ENCODE peak calls at places on chromosomes 6 and 20, in four cellular contexts. H is GM12878, D is K562, R is HepG2. T is an unnamed sample.

GRCh38 chr6:112691289-112691688 is 344.2 kb downstream of the RFPL4B start:
- DNase-seq in H (no peak), D (peak), R (no peak), T (no peak)

GRCh38 chr20:25076731-25077609 is 5.0 kb downstream of the VSX1 start:
- DNase-seq in H (no peak), D (no peak), R (peak), T (peak)

GRCh38 chr6:74581681-74582080 is 624.2 kb downstream of the COL12A1 start:
- DNase-seq in H (no peak), D (no peak), R (no peak), T (no peak)

GRCh38 chr20:20456736-20457135 is 88.8 kb downstream of the INSM1 start:
- DNase-seq in H (no peak), D (no peak), R (no peak), T (no peak)

GRCh38 chr20:44756011-44756688 is 10.5 kb downstream of the KCNK15 start:
- DNase-seq in H (no peak), D (no peak), R (no peak), T (no peak)

GRCh38 chr6:57134954-57135353 is 37.2 kb upstream of the BAG2 start:
- DNase-seq in H (no peak), D (no peak), R (no peak), T (no peak)

GRCh38 chr6:52201493-52201892 is 15.3 kb downstream of the IL17A start:
- DNase-seq in H (no peak), D (no peak), R (no peak), T (no peak)

GRCh38 chr20:18669241-18670019 is 81.6 kb downstream of the DTD1 start:
- DNase-seq in H (no peak), D (no peak), R (no peak), T (no peak)

GRCh38 chr6:64224819-64225218 is 589.2 kb downstream of the PHF3 start:
- DNase-seq in H (no peak), D (no peak), R (no peak), T (no peak)

GRCh38 chr6:39997101-39997635 is 62.9 kb upstream of the MOCS1 start:
- DNase-seq in H (no peak), D (no peak), R (no peak), T (no peak)

GRCh38 chr6:16697437-16698162 is 63.7 kb downstream of the ATXN1 start:
- DNase-seq in H (no peak), D (no peak), R (no peak), T (no peak)

GRCh38 chr20:37309290-37309689 is 19.8 kb downstream of the MANBAL start:
- DNase-seq in H (no peak), D (no peak), R (no peak), T (no peak)

GRCh38 chr6:95203153-95203754 is 374.1 kb upstream of the MANEA start:
- DNase-seq in H (no peak), D (peak), R (peak), T (peak)

GRCh38 chr6:121434037-121434770 is 1.2 kb upstream of the GJA1 start:
- DNase-seq in H (no peak), D (no peak), R (no peak), T (no peak)

GRCh38 chr6:13194852-13195251 is 133.5 kb downstream of the TBC1D7 start:
- DNase-seq in H (no peak), D (peak), R (peak), T (peak)

GRCh38 chr6:97865612-97866011 is 582.6 kb upstream of the MMS22L start:
- DNase-seq in H (no peak), D (no peak), R (no peak), T (no peak)

GRCh38 chr6:81023007-81023582 is 729.4 kb downstream of the TENT5A start:
- DNase-seq in H (no peak), D (peak), R (no peak), T (no peak)

GRCh38 chr6:57329933-57330332 is 12.5 kb downstream of the PRIM2 start:
- DNase-seq in H (no peak), D (no peak), R (no peak), T (no peak)

GRCh38 chr20:1267809-1268374 is 1.8 kb downstream of the SNPH start:
- DNase-seq in H (no peak), D (no peak), R (no peak), T (no peak)

GRCh38 chr6:137389150-137389664 is 105.0 kb downstream of the OLIG3 start:
- DNase-seq in H (peak), D (peak), R (no peak), T (no peak)

GRCh38 chr6:149065658-149066556 is 251.6 kb upstream of the TAB2 start:
- DNase-seq in H (peak), D (no peak), R (no peak), T (no peak)

DNA sequence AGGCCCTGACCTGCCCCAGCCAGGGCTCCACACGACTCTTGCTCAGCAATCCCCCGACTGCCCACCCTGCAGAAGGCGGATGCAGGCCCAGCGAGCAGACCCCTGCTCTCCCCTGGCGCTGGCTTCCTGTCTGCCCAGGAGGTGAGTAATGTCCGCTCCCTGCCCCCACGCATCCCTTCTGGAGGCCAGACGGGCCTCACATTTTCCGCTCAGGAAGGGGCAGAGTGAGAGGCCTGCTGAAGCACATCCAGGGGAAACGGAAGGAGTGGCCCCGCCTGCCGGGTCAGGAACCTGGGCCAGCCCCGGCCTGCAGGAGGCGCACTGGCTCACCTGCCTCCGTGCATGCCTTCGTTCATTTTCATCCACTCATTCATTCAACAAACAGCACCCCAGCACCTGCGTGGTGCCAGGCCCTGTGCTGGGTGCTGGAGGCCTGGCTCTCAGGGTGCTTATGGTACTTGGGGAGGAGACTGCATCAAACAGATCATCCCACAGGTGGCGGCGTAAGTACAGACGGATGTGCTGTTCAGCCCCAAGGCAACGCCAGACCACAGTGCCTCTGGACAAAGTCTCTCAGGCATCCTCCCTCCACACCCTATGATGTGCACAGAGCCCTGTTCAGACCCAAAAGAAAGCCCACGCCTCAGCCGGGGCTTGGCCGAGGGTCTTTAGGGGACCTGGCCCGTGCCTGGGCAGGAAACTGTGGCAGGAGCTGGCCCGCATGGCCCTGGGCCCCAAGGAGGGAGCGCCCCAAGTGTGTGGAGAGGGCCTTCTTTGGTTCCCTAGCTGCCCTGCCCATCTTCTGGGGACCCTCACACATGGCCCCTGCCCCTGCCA is 112.1 kb downstream of the ASXL1 start:
- DNase-seq in H (no peak), D (peak), R (peak), T (peak)
- TF ChIP-seq SP1 in H (no peak), D (no peak), R (no peak), T (no peak)

GRCh38 chr6:31770860-31771259 is 6.3 kb downstream of the VWA7 start:
- DNase-seq in H (no peak), D (no peak), R (no peak), T (no peak)

GRCh38 chr6:31768717-31769257 is 6.3 kb downstream of the SAPCD1 start:
- DNase-seq in H (no peak), D (no peak), R (no peak), T (no peak)

GRCh38 chr6:31771992-31772358 is 5.2 kb downstream of the VWA7 start:
- DNase-seq in H (no peak), D (peak), R (no peak), T (no peak)

GRCh38 chr6:31767096-31767645 is 4.7 kb downstream of the SAPCD1 start:
- DNase-seq in H (no peak), D (no peak), R (no peak), T (no peak)

GRCh38 chr6:31769684-31770371 is 7.3 kb downstream of the VWA7 start:
- DNase-seq in H (peak), D (peak), R (peak), T (peak)
- TF ChIP-seq FOXK2 in H (no peak), D (peak), R (no peak), T (no peak)

GRCh38 chr6:155201461-155202226 is 62.2 kb upstream of the CLDN20 start:
- DNase-seq in H (no peak), D (no peak), R (no peak), T (peak)
- TF ChIP-seq SP1 in H (no peak), D (no peak), R (no peak), T (no peak)

GRCh38 chr20:48460681-48461080 is 367.1 kb downstream of the PREX1 start:
- DNase-seq in H (no peak), D (no peak), R (no peak), T (no peak)

GRCh38 chr20:48465271-48465670 is 362.5 kb downstream of the PREX1 start:
- DNase-seq in H (no peak), D (no peak), R (no peak), T (no peak)

GRCh38 chr20:48461351-48461750 is 366.4 kb downstream of the PREX1 start:
- DNase-seq in H (no peak), D (no peak), R (no peak), T (no peak)

GRCh38 chr20:48463096-48463710 is 364.6 kb downstream of the PREX1 start:
- DNase-seq in H (no peak), D (no peak), R (no peak), T (no peak)

GRCh38 chr20:48463916-48464315 is 363.9 kb downstream of the PREX1 start:
- DNase-seq in H (no peak), D (no peak), R (no peak), T (no peak)
- TF ChIP-seq FOXK2 in H (no peak), D (no peak), R (no peak), T (no peak)

T was measured in HEK293T.